ENCODE peak calls at places on chromosomes 11 and 22, in nine cellular contexts. One of them, this sample, is unnamed.

GRCh38 chr11:118211006-118211405 is 13.8 kb downstream of the JAML start:
- DNase-seq in fibroblast of lung: no peak
- DNase-seq in ELR: no peak
- DNase-seq in MCF 10A: peak; percentile 38
- DNase-seq in ecto neural progenitor cell: no peak
- DNase-seq in sciatic nerve: no peak
- DNase-seq in CD8-positive, alpha-beta T cell: no peak
- DNase-seq in left kidney: no peak
- DNase-seq in neuronal stem cell: peak; percentile 50
- DNase-seq in this sample: no peak

GRCh38 chr11:70630816-70631623 is 232.7 kb downstream of the CTTN start:
- DNase-seq in neuronal stem cell: no peak
- DNase-seq in left kidney: no peak
- DNase-seq in sciatic nerve: no peak
- DNase-seq in ecto neural progenitor cell: no peak
- DNase-seq in CD8-positive, alpha-beta T cell: no peak
- DNase-seq in fibroblast of lung: no peak
- DNase-seq in MCF 10A: no peak
- DNase-seq in ELR: no peak
- DNase-seq in this sample: peak; percentile 55

GRCh38 chr11:47248304-47248663 is 330 bp downstream of the ACP2 start:
- DNase-seq in ELR: peak; percentile 61
- DNase-seq in fibroblast of lung: no peak
- DNase-seq in ecto neural progenitor cell: no peak
- DNase-seq in MCF 10A: no peak
- DNase-seq in sciatic nerve: no peak
- DNase-seq in neuronal stem cell: peak; percentile 51
- DNase-seq in CD8-positive, alpha-beta T cell: no peak
- DNase-seq in left kidney: no peak
- DNase-seq in this sample: no peak

GRCh38 chr11:128940156-128940555 is 2.5 kb downstream of the TP53AIP1 start:
- DNase-seq in ecto neural progenitor cell: no peak
- DNase-seq in ELR: no peak
- DNase-seq in sciatic nerve: no peak
- DNase-seq in CD8-positive, alpha-beta T cell: no peak
- DNase-seq in neuronal stem cell: no peak
- DNase-seq in left kidney: no peak
- DNase-seq in MCF 10A: peak; percentile 35
- DNase-seq in fibroblast of lung: no peak
- DNase-seq in this sample: no peak

GRCh38 chr11:3128356-3129180 is 36.5 kb downstream of the OSBPL5 start:
- DNase-seq in ecto neural progenitor cell: no peak
- DNase-seq in CD8-positive, alpha-beta T cell: no peak
- DNase-seq in fibroblast of lung: no peak
- DNase-seq in neuronal stem cell: no peak
- DNase-seq in sciatic nerve: no peak
- DNase-seq in ELR: no peak
- DNase-seq in MCF 10A: no peak
- DNase-seq in left kidney: no peak
- DNase-seq in this sample: no peak

GRCh38 chr11:92050305-92050704 is 174.3 kb upstream of the FAT3 start:
- DNase-seq in fibroblast of lung: no peak
- DNase-seq in ecto neural progenitor cell: no peak
- DNase-seq in ELR: no peak
- DNase-seq in left kidney: no peak
- DNase-seq in neuronal stem cell: no peak
- DNase-seq in sciatic nerve: no peak
- DNase-seq in CD8-positive, alpha-beta T cell: no peak
- DNase-seq in MCF 10A: no peak
- DNase-seq in this sample: no peak

GRCh38 chr11:60127311-60127811 is 38.9 kb downstream of the MS4A2 start:
- DNase-seq in fibroblast of lung: no peak
- DNase-seq in ecto neural progenitor cell: no peak
- DNase-seq in neuronal stem cell: no peak
- DNase-seq in ELR: peak; percentile 73
- DNase-seq in left kidney: no peak
- DNase-seq in CD8-positive, alpha-beta T cell: no peak
- DNase-seq in sciatic nerve: no peak
- DNase-seq in MCF 10A: peak; percentile 4
- DNase-seq in this sample: no peak

GRCh38 chr11:27722945-27723344 is 22.7 kb upstream of the BDNF start:
- DNase-seq in MCF 10A: no peak
- DNase-seq in sciatic nerve: no peak
- DNase-seq in left kidney: peak; percentile 55
- DNase-seq in ELR: no peak
- DNase-seq in ecto neural progenitor cell: peak; percentile 55
- DNase-seq in CD8-positive, alpha-beta T cell: no peak
- DNase-seq in fibroblast of lung: no peak
- DNase-seq in neuronal stem cell: no peak
- DNase-seq in this sample: no peak

GRCh38 chr22:17773606-17774205 is 563 bp downstream of the BID start:
- DNase-seq in CD8-positive, alpha-beta T cell: peak; percentile 48
- DNase-seq in ELR: peak; percentile 63
- DNase-seq in ecto neural progenitor cell: peak; percentile 87
- DNase-seq in neuronal stem cell: peak; percentile 67
- DNase-seq in MCF 10A: peak; percentile 47
- DNase-seq in fibroblast of lung: no peak
- DNase-seq in sciatic nerve: no peak
- DNase-seq in left kidney: peak; percentile 79
- DNase-seq in this sample: no peak

GRCh38 chr22:30490399-30490798 is 15.1 kb downstream of the SEC14L4 start:
- DNase-seq in MCF 10A: no peak
- DNase-seq in CD8-positive, alpha-beta T cell: no peak
- DNase-seq in fibroblast of lung: no peak
- DNase-seq in ecto neural progenitor cell: no peak
- DNase-seq in sciatic nerve: no peak
- DNase-seq in ELR: peak; percentile 6
- DNase-seq in left kidney: no peak
- DNase-seq in neuronal stem cell: no peak
- DNase-seq in this sample: no peak

GRCh38 chr11:3796796-3797328 is 492 bp downstream of the NUP98 start:
- DNase-seq in neuronal stem cell: no peak
- DNase-seq in fibroblast of lung: no peak
- DNase-seq in sciatic nerve: no peak
- DNase-seq in MCF 10A: no peak
- DNase-seq in left kidney: no peak
- DNase-seq in ecto neural progenitor cell: no peak
- DNase-seq in ELR: peak; percentile 63
- DNase-seq in CD8-positive, alpha-beta T cell: no peak
- DNase-seq in this sample: peak; percentile 71

GRCh38 chr11:224424-224823 is 11.7 kb downstream of the SIRT3 start:
- DNase-seq in sciatic nerve: no peak
- DNase-seq in fibroblast of lung: no peak
- DNase-seq in MCF 10A: no peak
- DNase-seq in neuronal stem cell: no peak
- DNase-seq in left kidney: no peak
- DNase-seq in CD8-positive, alpha-beta T cell: no peak
- DNase-seq in ecto neural progenitor cell: no peak
- DNase-seq in ELR: no peak
- DNase-seq in this sample: no peak

GRCh38 chr11:128839081-128839480 is 28.0 kb downstream of the KCNJ1 start:
- DNase-seq in CD8-positive, alpha-beta T cell: no peak
- DNase-seq in ELR: no peak
- DNase-seq in left kidney: no peak
- DNase-seq in neuronal stem cell: no peak
- DNase-seq in fibroblast of lung: no peak
- DNase-seq in sciatic nerve: no peak
- DNase-seq in ecto neural progenitor cell: no peak
- DNase-seq in MCF 10A: no peak
- DNase-seq in this sample: no peak

GRCh38 chr11:65418681-65419459 is 3.7 kb upstream of the NEAT1 start:
- DNase-seq in left kidney: peak; percentile 98
- DNase-seq in fibroblast of lung: peak; percentile 98
- DNase-seq in MCF 10A: peak; percentile 98
- DNase-seq in sciatic nerve: peak; percentile 98
- DNase-seq in ELR: peak; percentile 99
- DNase-seq in ecto neural progenitor cell: peak; percentile 91
- DNase-seq in neuronal stem cell: peak; percentile 65
- DNase-seq in CD8-positive, alpha-beta T cell: peak; percentile 75
- DNase-seq in this sample: peak; percentile 92

GRCh38 chr11:1257916-1258315 is 35.0 kb downstream of the MUC5B start:
- DNase-seq in MCF 10A: no peak
- DNase-seq in ELR: no peak
- DNase-seq in CD8-positive, alpha-beta T cell: no peak
- DNase-seq in neuronal stem cell: no peak
- DNase-seq in left kidney: no peak
- DNase-seq in sciatic nerve: no peak
- DNase-seq in fibroblast of lung: no peak
- DNase-seq in ecto neural progenitor cell: no peak
- DNase-seq in this sample: no peak

GRCh38 chr22:42324991-42325710 is 54.7 kb upstream of the TCF20 start:
- DNase-seq in neuronal stem cell: no peak
- DNase-seq in MCF 10A: no peak
- DNase-seq in left kidney: no peak
- DNase-seq in ecto neural progenitor cell: no peak
- DNase-seq in CD8-positive, alpha-beta T cell: no peak
- DNase-seq in fibroblast of lung: no peak
- DNase-seq in sciatic nerve: no peak
- DNase-seq in ELR: no peak
- DNase-seq in this sample: no peak

GRCh38 chr11:130315354-130315970 is 745 bp upstream of the ZBTB44 start:
- DNase-seq in left kidney: peak; percentile 60
- DNase-seq in MCF 10A: no peak
- DNase-seq in neuronal stem cell: no peak
- DNase-seq in sciatic nerve: peak; percentile 61
- DNase-seq in ecto neural progenitor cell: peak; percentile 55
- DNase-seq in CD8-positive, alpha-beta T cell: peak; percentile 37
- DNase-seq in ELR: no peak
- DNase-seq in fibroblast of lung: no peak
- DNase-seq in this sample: peak; percentile 22

GRCh38 chr11:36056160-36056751 is 112.4 kb downstream of the LDLRAD3 start:
- DNase-seq in CD8-positive, alpha-beta T cell: no peak
- DNase-seq in MCF 10A: peak; percentile 61
- DNase-seq in left kidney: peak; percentile 66
- DNase-seq in ecto neural progenitor cell: peak; percentile 71
- DNase-seq in neuronal stem cell: no peak
- DNase-seq in ELR: peak; percentile 48
- DNase-seq in fibroblast of lung: peak; percentile 55
- DNase-seq in sciatic nerve: no peak
- DNase-seq in this sample: peak; percentile 49

GRCh38 chr11:66815646-66816045 is 27.6 kb upstream of the RCE1 start:
- DNase-seq in CD8-positive, alpha-beta T cell: no peak
- DNase-seq in ecto neural progenitor cell: no peak
- DNase-seq in neuronal stem cell: no peak
- DNase-seq in sciatic nerve: no peak
- DNase-seq in ELR: peak; percentile 57
- DNase-seq in left kidney: no peak
- DNase-seq in fibroblast of lung: no peak
- DNase-seq in MCF 10A: no peak
- DNase-seq in this sample: no peak

GRCh38 chr11:116893437-116893836 is 56.0 kb upstream of the APOA1 start:
- DNase-seq in neuronal stem cell: no peak
- DNase-seq in sciatic nerve: no peak
- DNase-seq in ELR: no peak
- DNase-seq in CD8-positive, alpha-beta T cell: no peak
- DNase-seq in ecto neural progenitor cell: no peak
- DNase-seq in fibroblast of lung: no peak
- DNase-seq in left kidney: no peak
- DNase-seq in MCF 10A: no peak
- DNase-seq in this sample: no peak

GRCh38 chr22:22195265-22196017 is 49.1 kb upstream of the VPREB1 start:
- DNase-seq in CD8-positive, alpha-beta T cell: peak; percentile 79
- DNase-seq in ecto neural progenitor cell: peak; percentile 85
- DNase-seq in fibroblast of lung: peak; percentile 49
- DNase-seq in sciatic nerve: peak; percentile 68
- DNase-seq in left kidney: peak; percentile 91
- DNase-seq in ELR: peak; percentile 75
- DNase-seq in MCF 10A: peak; percentile 87
- DNase-seq in neuronal stem cell: peak; percentile 74
- DNase-seq in this sample: peak; percentile 83

GRCh38 chr11:46719543-46720218 is 668 bp downstream of the F2 start:
- DNase-seq in ELR: no peak
- DNase-seq in ecto neural progenitor cell: no peak
- DNase-seq in MCF 10A: no peak
- DNase-seq in fibroblast of lung: no peak
- DNase-seq in CD8-positive, alpha-beta T cell: no peak
- DNase-seq in neuronal stem cell: no peak
- DNase-seq in left kidney: no peak
- DNase-seq in sciatic nerve: no peak
- DNase-seq in this sample: no peak

GRCh38 chr11:59753650-59754493 is 1.3 kb upstream of the STX3 start:
- DNase-seq in sciatic nerve: peak; percentile 93
- DNase-seq in MCF 10A: peak; percentile 83
- DNase-seq in fibroblast of lung: peak; percentile 74
- DNase-seq in neuronal stem cell: peak; percentile 80
- DNase-seq in left kidney: peak; percentile 89
- DNase-seq in CD8-positive, alpha-beta T cell: peak; percentile 74
- DNase-seq in ecto neural progenitor cell: peak; percentile 85
- DNase-seq in ELR: peak; percentile 86
- DNase-seq in this sample: peak; percentile 82

GRCh38 chr11:71499546-71499945 is 27.5 kb upstream of the KRTAP5-7 start:
- DNase-seq in neuronal stem cell: no peak
- DNase-seq in left kidney: no peak
- DNase-seq in MCF 10A: no peak
- DNase-seq in ELR: no peak
- DNase-seq in ecto neural progenitor cell: no peak
- DNase-seq in fibroblast of lung: no peak
- DNase-seq in CD8-positive, alpha-beta T cell: no peak
- DNase-seq in sciatic nerve: peak; percentile 38
- DNase-seq in this sample: peak; percentile 56

GRCh38 chr22:36430863-36431262 is 43.1 kb upstream of the MYH9 start:
- DNase-seq in ELR: peak; percentile 62
- DNase-seq in left kidney: no peak
- DNase-seq in fibroblast of lung: no peak
- DNase-seq in sciatic nerve: no peak
- DNase-seq in MCF 10A: no peak
- DNase-seq in CD8-positive, alpha-beta T cell: no peak
- DNase-seq in neuronal stem cell: no peak
- DNase-seq in ecto neural progenitor cell: no peak
- DNase-seq in this sample: no peak

GRCh38 chr11:67464411-67465189 is 4.5 kb downstream of the TMEM134 start:
- DNase-seq in ELR: peak; percentile 73
- DNase-seq in left kidney: peak; percentile 96
- DNase-seq in CD8-positive, alpha-beta T cell: peak; percentile 90
- DNase-seq in neuronal stem cell: peak; percentile 70
- DNase-seq in fibroblast of lung: peak; percentile 52
- DNase-seq in MCF 10A: peak; percentile 91
- DNase-seq in sciatic nerve: peak; percentile 93
- DNase-seq in ecto neural progenitor cell: peak; percentile 91
- DNase-seq in this sample: peak; percentile 94

GRCh38 chr11:27423125-27423524 is 49.5 kb downstream of the LGR4 start:
- DNase-seq in MCF 10A: peak; percentile 87
- DNase-seq in ecto neural progenitor cell: peak; percentile 55
- DNase-seq in sciatic nerve: no peak
- DNase-seq in fibroblast of lung: peak; percentile 96
- DNase-seq in neuronal stem cell: no peak
- DNase-seq in left kidney: peak; percentile 53
- DNase-seq in CD8-positive, alpha-beta T cell: no peak
- DNase-seq in ELR: peak; percentile 52
- DNase-seq in this sample: peak; percentile 21

GRCh38 chr22:38490915-38491314 is 15.2 kb downstream of the DDX17 start:
- DNase-seq in ecto neural progenitor cell: no peak
- DNase-seq in neuronal stem cell: no peak
- DNase-seq in CD8-positive, alpha-beta T cell: no peak
- DNase-seq in MCF 10A: no peak
- DNase-seq in ELR: no peak
- DNase-seq in left kidney: no peak
- DNase-seq in fibroblast of lung: peak; percentile 90
- DNase-seq in sciatic nerve: peak; percentile 85
- DNase-seq in this sample: peak; percentile 79

GRCh38 chr11:113896156-113896879 is 8.3 kb upstream of the HTR3B start:
- DNase-seq in MCF 10A: peak; percentile 42
- DNase-seq in CD8-positive, alpha-beta T cell: peak; percentile 18
- DNase-seq in fibroblast of lung: peak; percentile 45
- DNase-seq in sciatic nerve: no peak
- DNase-seq in left kidney: peak; percentile 73
- DNase-seq in ELR: peak; percentile 39
- DNase-seq in ecto neural progenitor cell: no peak
- DNase-seq in neuronal stem cell: no peak
- DNase-seq in this sample: peak; percentile 49

GRCh38 chr22:46537946-46538815 is 761 bp upstream of the CELSR1 start:
- DNase-seq in sciatic nerve: no peak
- DNase-seq in ELR: peak; percentile 51
- DNase-seq in neuronal stem cell: peak; percentile 41
- DNase-seq in fibroblast of lung: peak; percentile 20
- DNase-seq in ecto neural progenitor cell: peak; percentile 75
- DNase-seq in CD8-positive, alpha-beta T cell: no peak
- DNase-seq in left kidney: peak; percentile 86
- DNase-seq in MCF 10A: peak; percentile 68
- DNase-seq in this sample: no peak

GRCh38 chr11:36131719-36132349 is 157.4 kb downstream of the COMMD9 start:
- DNase-seq in fibroblast of lung: peak; percentile 76
- DNase-seq in sciatic nerve: peak; percentile 76
- DNase-seq in neuronal stem cell: peak; percentile 46
- DNase-seq in CD8-positive, alpha-beta T cell: peak; percentile 3
- DNase-seq in left kidney: peak; percentile 82
- DNase-seq in ELR: peak; percentile 63
- DNase-seq in MCF 10A: peak; percentile 24
- DNase-seq in ecto neural progenitor cell: peak; percentile 64
- DNase-seq in this sample: peak; percentile 50